ENCODE peak calls at places on chromosomes 4 and X, in five cellular contexts. M is GM23248, A is neural progenitor cell, D is AG09309, V is osteoblast. J is an unnamed sample.

GRCh38 chrX:148871422-148872152 is 371.2 kb downstream of the AFF2 start:
- DNase-seq in V (no peak), A (no peak), D (peak), M (peak), J (no peak)

GRCh38 chrX:120358687-120359086 is 3.2 kb upstream of the ATP1B4 start:
- DNase-seq in A (peak), V (peak), D (peak), M (peak), J (no peak)

GRCh38 chr4:35125995-35126712 is 1118.2 kb downstream of the ARAP2 start:
- DNase-seq in A (no peak), D (no peak), V (no peak), M (no peak), J (no peak)

GRCh38 chr4:115152081-115152480 is 38.7 kb upstream of the NDST4 start:
- DNase-seq in D (no peak), V (no peak), M (no peak), A (no peak), J (no peak)

GRCh38 chr4:6991771-6992557 is 51.2 kb upstream of the TADA2B start:
- DNase-seq in D (peak), V (peak), A (no peak), M (peak), J (no peak)

GRCh38 chrX:151151668-151152267 is 24.6 kb upstream of the GPR50 start:
- DNase-seq in A (peak), V (no peak), D (peak), M (peak), J (peak)

GRCh38 chr4:58587856-58588255 is 1477.7 kb upstream of the IGFBP7 start:
- DNase-seq in V (no peak), D (no peak), M (no peak), A (no peak), J (no peak)

GRCh38 chr4:124970011-124970410 is 257.5 kb upstream of the ANKRD50 start:
- DNase-seq in M (peak), D (peak), V (no peak), A (no peak), J (no peak)

GRCh38 chrX:118974088-118974907 is at the start of gene LONRF3:
- DNase-seq in M (peak), D (no peak), V (peak), A (peak), J (peak)

GRCh38 chr4:24470681-24471622 is 113.4 kb downstream of the DHX15 start:
- DNase-seq in V (peak), D (no peak), M (peak), A (peak), J (no peak)

GRCh38 chr4:152408514-152409327 is 127.2 kb downstream of the FBXW7 start:
- DNase-seq in D (peak), M (peak), A (peak), V (no peak), J (peak)

GRCh38 chrX:8191022-8191421 is 20.0 kb upstream of the VCX2 start:
- DNase-seq in V (no peak), M (no peak), A (no peak), D (no peak), J (no peak)

GRCh38 chr4:86544313-86544966 is 49.7 kb upstream of the PTPN13 start:
- DNase-seq in D (no peak), M (no peak), V (no peak), A (no peak), J (no peak)

GRCh38 chr4:175906397-175906796 is 94.3 kb upstream of the GPM6A start:
- DNase-seq in D (no peak), A (no peak), V (no peak), M (no peak), J (no peak)

GRCh38 chrX:41499195-41499594 is 52.1 kb downstream of the NYX start:
- DNase-seq in M (no peak), A (no peak), D (no peak), V (no peak), J (no peak)

GRCh38 chr4:120922390-120923200 is at the start of gene PRDM5:
- DNase-seq in A (peak), D (no peak), V (peak), M (peak), J (peak)

GRCh38 chr4:189046642-189047041 is 894.0 kb upstream of the FRG1 start:
- DNase-seq in V (no peak), A (no peak), M (peak), D (no peak), J (no peak)

GRCh38 chrX:118965395-118965794 is 9.0 kb upstream of the LONRF3 start:
- DNase-seq in D (no peak), A (no peak), V (no peak), M (no peak), J (no peak)

GRCh38 chrX:40325161-40325560 is 227.4 kb upstream of the BCOR start:
- DNase-seq in V (no peak), D (no peak), M (no peak), A (no peak), J (no peak)

GRCh38 chr4:184475096-184475461 is 729 bp upstream of the IRF2 start:
- DNase-seq in V (peak), D (no peak), A (no peak), M (peak), J (peak)

GRCh38 chrX:26138043-26138442 is at the start of gene MAGEB18:
- DNase-seq in D (no peak), M (no peak), A (no peak), V (no peak), J (no peak)

GRCh38 chrX:78048036-78048435 is 56.0 kb upstream of the PGK1 start:
- DNase-seq in D (no peak), A (no peak), M (no peak), V (no peak), J (no peak)

GRCh38 chrX:109352121-109352556 is 129.7 kb downstream of the GUCY2F start:
- DNase-seq in M (peak), D (no peak), V (no peak), A (no peak), J (peak)

GRCh38 chr4:43754566-43754965 is 694.0 kb downstream of the KCTD8 start:
- DNase-seq in M (no peak), A (no peak), D (no peak), V (no peak), J (no peak)

GRCh38 chr4:87309625-87310024 is 13.1 kb downstream of the HSD17B13 start:
- DNase-seq in D (peak), M (peak), V (peak), A (no peak), J (no peak)

GRCh38 chrX:18574591-18574990 is 97.3 kb downstream of the RS1 start:
- DNase-seq in D (peak), V (peak), A (no peak), M (peak), J (peak)

GRCh38 chrX:119758682-119759332 is 419 bp downstream of the SOWAHD start:
- DNase-seq in V (peak), A (peak), D (no peak), M (peak), J (peak)

GRCh38 chr4:185585211-185585610 is 49.9 kb upstream of the PDLIM3 start:
- DNase-seq in V (no peak), M (no peak), A (no peak), D (no peak), J (no peak)

GRCh38 chr4:157114671-157115070 is 38.7 kb downstream of the GLRB start:
- DNase-seq in A (no peak), M (no peak), V (no peak), D (no peak), J (no peak)

GRCh38 chr4:158775091-158775651 is 6.3 kb downstream of the FNIP2 start:
- DNase-seq in A (no peak), D (no peak), V (peak), M (peak), J (peak)

DNA sequence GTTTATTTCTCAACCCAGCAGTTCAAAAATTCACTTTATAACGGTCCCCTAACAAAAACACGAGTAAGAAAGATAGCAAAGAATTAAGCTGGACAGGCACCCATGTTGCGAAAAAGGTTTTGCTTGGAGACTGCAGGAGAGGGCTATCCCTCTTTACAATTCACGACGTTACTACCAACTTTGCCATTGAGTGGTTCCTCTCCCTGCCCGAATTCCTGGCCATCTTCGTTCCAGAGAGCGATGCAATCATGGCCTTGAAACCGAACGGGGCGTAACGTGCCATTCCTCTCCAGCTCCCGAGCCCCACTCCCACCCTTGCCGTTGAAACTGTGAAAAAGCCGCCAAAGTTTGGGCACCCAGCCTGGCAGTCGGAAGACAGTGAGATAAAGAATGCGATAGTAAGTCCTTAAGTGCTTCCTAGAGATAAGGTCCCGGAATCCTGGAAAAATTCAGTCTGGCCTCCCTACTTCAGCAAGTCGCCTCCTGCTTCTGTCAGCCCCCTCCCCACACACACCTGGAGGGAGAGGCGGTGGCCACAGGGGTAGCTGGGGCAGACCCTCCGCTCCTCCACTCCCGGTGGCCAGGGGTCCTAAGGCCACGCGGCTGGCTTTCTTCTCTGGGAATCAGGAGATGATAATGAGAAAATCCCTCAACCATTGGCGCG is 65.2 kb downstream of the FBXO8 start:
- DNase-seq in A (peak), M (peak), D (no peak), V (peak), J (no peak)
- H3K4me3 ChIP-seq in A (no peak), M (peak), D (peak), V (peak), J (no peak)

DNA sequence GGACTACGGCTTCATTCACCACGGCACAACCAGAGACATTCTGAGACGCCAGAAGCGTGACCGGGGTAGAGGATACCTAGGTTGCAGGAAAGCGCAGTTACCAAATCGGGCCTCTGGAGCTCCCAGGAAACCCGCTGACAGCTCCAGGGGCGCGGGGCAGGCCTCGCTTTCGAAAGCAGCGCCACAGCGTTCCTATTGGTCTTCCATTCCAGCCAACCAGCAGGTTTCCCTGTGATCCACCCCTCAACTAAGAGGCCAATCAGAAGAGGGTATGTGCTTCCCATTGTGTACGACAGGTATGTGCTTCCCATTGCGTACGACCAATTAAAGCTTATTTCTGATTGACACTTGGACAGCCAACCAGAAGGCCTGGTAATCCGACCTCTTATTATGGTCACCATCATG is 14.9 kb downstream of the SNX12 start:
- DNase-seq in M (no peak), A (peak), D (no peak), V (no peak), J (peak)
- H3K4me3 ChIP-seq in M (no peak), A (peak), D (no peak), V (no peak), J (no peak)

DNA sequence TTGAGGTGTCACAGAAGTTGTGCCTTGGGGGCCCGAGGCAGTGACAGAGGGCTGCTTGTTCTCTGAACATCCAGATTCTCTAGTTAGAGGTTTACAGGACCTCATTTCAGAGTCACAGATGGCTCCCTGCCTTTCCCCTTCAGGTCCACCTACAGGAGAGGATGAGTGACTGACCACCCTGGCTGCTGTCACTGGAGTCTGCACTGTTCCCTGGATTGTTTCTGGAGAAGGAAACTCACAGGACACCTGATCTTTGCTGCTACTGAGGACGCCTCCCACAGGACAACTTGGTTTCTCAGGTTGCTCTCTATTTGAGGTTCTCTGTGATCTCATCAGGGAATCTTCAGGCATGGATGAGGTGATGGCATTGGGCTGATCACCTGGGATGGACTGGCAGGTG is 58.3 kb downstream of the GPRIN3 start:
- DNase-seq in D (no peak), V (no peak), A (no peak), M (no peak), J (no peak)
- H3K4me3 ChIP-seq in D (no peak), V (no peak), A (no peak), M (no peak), J (peak)

GRCh38 chr4:109728385-109728784 is 1.5 kb downstream of the PLA2G12A start:
- DNase-seq in A (no peak), D (no peak), V (no peak), M (no peak), J (peak)
- H3K4me3 ChIP-seq in A (peak), D (no peak), V (peak), M (peak), J (no peak)

DNA sequence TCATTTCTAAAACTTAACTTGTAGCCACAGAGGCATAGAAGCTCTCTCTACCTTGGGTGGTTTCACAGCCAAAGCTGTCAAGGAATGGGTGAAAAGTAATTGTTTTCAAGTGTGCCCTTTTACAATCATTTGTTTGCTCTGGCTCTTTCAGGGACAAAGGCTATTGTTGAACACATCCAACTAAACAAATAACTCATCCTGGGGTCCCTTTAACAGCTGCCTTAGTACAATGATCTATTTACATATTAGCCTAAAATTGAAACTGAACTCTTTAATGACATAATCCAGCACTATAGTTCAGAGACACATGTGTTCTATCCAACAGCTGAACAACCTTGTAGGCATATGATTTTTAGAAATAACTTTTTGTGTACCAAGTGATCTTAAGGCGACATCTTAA is 3.7 kb downstream of the HHIP start:
- DNase-seq in A (peak), M (no peak), V (no peak), D (no peak), J (no peak)
- H3K4me3 ChIP-seq in A (no peak), M (no peak), V (no peak), D (no peak), J (no peak)

GRCh38 chrX:100648601-100649417 is 4.8 kb downstream of the SRPX2 start:
- DNase-seq in M (peak), A (peak), D (no peak), V (no peak), J (peak)
- H3K4me3 ChIP-seq in M (peak), A (no peak), D (no peak), V (peak), J (no peak)

GRCh38 chrX:155263854-155264628 is at the start of gene RAB39B:
- DNase-seq in V (peak), D (peak), M (peak), A (peak), J (peak)
- H3K4me3 ChIP-seq in V (no peak), D (peak), M (peak), A (peak), J (peak)

GRCh38 chr4:138898282-138898681 is 117.3 kb upstream of the NOCT start:
- DNase-seq in V (peak), A (no peak), M (peak), D (no peak), J (no peak)

GRCh38 chr4:138894688-138895087 is 120.9 kb upstream of the NOCT start:
- DNase-seq in M (no peak), D (no peak), V (no peak), A (no peak), J (no peak)

GRCh38 chr4:138899999-138900398 is 115.6 kb upstream of the NOCT start:
- DNase-seq in M (no peak), V (no peak), A (no peak), D (no peak), J (no peak)

GRCh38 chr4:138901177-138901576 is 114.4 kb upstream of the NOCT start:
- DNase-seq in V (no peak), D (no peak), M (no peak), A (no peak), J (no peak)

DNA sequence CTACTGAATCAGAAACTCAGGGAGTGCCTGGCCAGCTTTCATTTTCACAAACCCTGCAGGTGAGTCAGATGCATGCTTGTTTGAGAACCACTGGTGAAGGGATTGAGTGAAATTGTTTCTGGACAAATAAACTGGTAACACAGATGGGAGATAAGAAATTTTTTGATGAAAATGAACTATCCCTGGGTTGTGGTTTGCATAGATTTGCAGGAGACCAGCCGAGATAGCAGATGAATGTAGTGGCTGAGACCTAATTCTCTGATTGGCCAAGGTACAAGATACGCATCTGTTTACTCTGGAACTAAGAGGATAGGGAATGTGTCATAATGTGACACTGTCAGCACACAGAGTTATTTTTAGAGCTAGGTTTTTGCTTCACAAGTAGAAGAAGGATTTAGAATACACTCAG is 117.8 kb upstream of the NOCT start:
- DNase-seq in M (peak), D (peak), A (no peak), V (peak), J (peak)
- H3K4me3 ChIP-seq in M (peak), D (no peak), A (no peak), V (peak), J (no peak)